ENCODE peak calls at places on chromosomes 13 and 19, in nine cellular contexts. J is thoracic aorta, E is mammary epithelial cell, F is body of pancreas, P is psoas muscle, T is astrocyte, H is neural progenitor cell, S is heart right ventricle, V is K562. D is an unnamed sample.
A peak's percentile ranks its signal among the peaks of the same experiment; 100 is the strongest.

GRCh38 chr13:71218960-71219359 is 648.0 kb downstream of the DACH1 start:
- DNase-seq in F (no peak), H (peak; percentile 68), E (no peak), V (no peak), S (no peak), T (no peak), J (no peak), P (no peak), D (no peak)

GRCh38 chr13:24624363-24624762 is 55.8 kb upstream of the ATP12A start:
- DNase-seq in P (no peak), H (no peak), E (no peak), T (no peak), F (no peak), J (no peak), V (no peak), S (no peak), D (no peak)

GRCh38 chr19:50720181-50720920 is 749 bp upstream of the SHANK1 start:
- DNase-seq in J (no peak), P (no peak), T (no peak), E (no peak), S (no peak), V (no peak), H (no peak), F (no peak), D (no peak)

GRCh38 chr13:50631041-50631440 is 212.5 kb downstream of the DLEU7 start:
- DNase-seq in J (no peak), P (no peak), H (no peak), S (no peak), V (no peak), E (no peak), F (no peak), T (no peak), D (no peak)

GRCh38 chr19:40225440-40226305 is 816 bp downstream of the CCNP start:
- DNase-seq in V (no peak), P (no peak), T (no peak), E (no peak), J (no peak), F (no peak), H (no peak), S (no peak), D (no peak)

GRCh38 chr13:70203661-70204229 is 95.5 kb upstream of the KLHL1 start:
- DNase-seq in V (no peak), H (peak; percentile 23), E (no peak), F (no peak), J (no peak), S (no peak), P (no peak), T (no peak), D (no peak)

GRCh38 chr13:109764474-109765292 is 21.7 kb downstream of the IRS2 start:
- DNase-seq in J (no peak), F (no peak), E (peak; percentile 59), T (peak; percentile 24), H (peak; percentile 24), V (no peak), P (peak; percentile 65), S (no peak), D (no peak)

GRCh38 chr13:50584856-50585580 is 258.5 kb downstream of the DLEU7 start:
- DNase-seq in J (no peak), S (no peak), H (peak; percentile 12), P (no peak), E (no peak), V (no peak), F (no peak), T (no peak), D (no peak)

GRCh38 chr13:113942591-113943103 is 31.2 kb downstream of the C13orf46 start:
- DNase-seq in E (no peak), P (peak; percentile 46), H (no peak), J (no peak), V (no peak), T (no peak), S (peak; percentile 2), F (peak; percentile 10), D (no peak)

GRCh38 chr13:97165527-97166425 is 56.4 kb upstream of the MBNL2 start:
- DNase-seq in T (no peak), P (no peak), F (no peak), S (no peak), J (no peak), V (no peak), E (no peak), H (no peak), D (no peak)

GRCh38 chr19:39411006-39411831 is 1.2 kb upstream of the PLEKHG2 start:
- DNase-seq in F (peak; percentile 84), E (peak; percentile 53), S (no peak), H (no peak), P (peak; percentile 77), J (no peak), T (no peak), V (peak; percentile 46), D (no peak)

GRCh38 chr19:7512400-7512851 is 3.5 kb upstream of the ZNF358 start:
- DNase-seq in V (peak; percentile 53), E (no peak), T (no peak), S (no peak), F (no peak), H (peak; percentile 62), P (no peak), J (no peak), D (no peak)

GRCh38 chr19:21934593-21934992 is 76.2 kb downstream of the ZNF208 start:
- DNase-seq in T (no peak), H (no peak), F (no peak), J (no peak), S (no peak), V (no peak), E (no peak), P (no peak), D (no peak)

GRCh38 chr19:1707240-1707639 is 46.1 kb upstream of the ONECUT3 start:
- DNase-seq in J (no peak), S (no peak), V (no peak), E (no peak), H (no peak), T (no peak), P (no peak), F (no peak), D (no peak)

GRCh38 chr19:12198136-12198535 is 35.2 kb downstream of the ZNF136 start:
- DNase-seq in S (no peak), E (no peak), F (no peak), P (no peak), T (no peak), J (no peak), H (no peak), V (no peak), D (no peak)
- H3K9me3 ChIP-seq in S (peaks cover 19% of the 10 kb centered on the region), E (peaks cover 42% of the 10 kb centered on the region), F (no peaks in the 10 kb centered on the region), P (peaks cover 15% of the 10 kb centered on the region), T (peaks cover 25% of the 10 kb centered on the region), J (peaks cover 67% of the 10 kb centered on the region), H (peaks cover 12% of the 10 kb centered on the region), V (peaks cover 1% of the 10 kb centered on the region), D (peaks cover 21% of the 10 kb centered on the region)

DNA sequence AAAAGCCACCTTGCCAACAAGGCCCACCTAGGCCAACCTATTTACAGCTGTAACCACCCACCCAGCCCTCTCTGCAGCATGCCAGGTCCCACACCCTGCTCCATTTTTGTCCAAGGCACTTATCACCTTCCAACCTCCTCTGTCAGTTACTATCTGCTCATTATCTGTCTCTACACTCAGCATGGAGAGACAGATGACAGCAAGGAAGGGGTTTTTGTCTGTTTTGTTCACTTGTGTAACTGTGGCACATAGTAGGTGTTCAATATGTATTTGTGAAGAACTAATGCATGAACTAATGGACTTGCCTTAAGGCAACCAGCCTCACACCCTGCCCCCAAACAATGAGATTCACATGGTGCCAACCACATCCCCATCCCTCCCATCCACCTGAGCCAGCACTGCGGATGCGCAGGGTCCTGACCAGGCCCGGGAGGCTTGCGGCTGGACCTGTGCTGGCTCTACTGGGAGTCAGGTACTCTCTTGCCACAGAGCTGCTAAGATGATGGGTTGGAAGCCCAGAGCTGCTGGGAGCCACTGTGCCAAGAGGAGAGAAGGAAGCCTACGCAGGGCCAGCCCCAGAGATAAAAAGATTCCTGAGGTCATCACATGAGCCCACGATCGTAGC is 17.2 kb downstream of the DEDD2 start:
- DNase-seq in P (no peak), H (no peak), T (no peak), J (no peak), E (no peak), V (no peak), F (no peak), S (no peak), D (no peak)
- H3K4me1 ChIP-seq in P (no peaks in the 10 kb centered on the region), H (no peaks in the 10 kb centered on the region), T (peaks cover 6% of the 10 kb centered on the region), J (peaks cover 6% of the 10 kb centered on the region), E (peaks cover 29% of the 10 kb centered on the region), V (peaks cover 37% of the 10 kb centered on the region), F (no peaks in the 10 kb centered on the region), S (peaks cover 20% of the 10 kb centered on the region), D (peaks cover 5% of the 10 kb centered on the region)

GRCh38 chr13:32443111-32443510 is 15.2 kb upstream of the N4BP2L1 start:
- DNase-seq in S (no peak), J (no peak), F (no peak), T (no peak), V (peak; percentile 8), H (no peak), E (no peak), P (no peak), D (no peak)
- TF ChIP-seq CTCF in S (peak; percentile 45), J (no peak), F (no peak), T (no peak), V (peak; percentile 28), H (no peak), E (peak; percentile 42), P (peak; percentile 19), D (peak; percentile 32)

GRCh38 chr13:48315981-48316380 is 12.4 kb downstream of the RB1 start:
- DNase-seq in E (no peak), H (no peak), S (peak; percentile 26), P (no peak), V (no peak), F (no peak), T (no peak), J (no peak), D (no peak)

GRCh38 chr13:48317511-48317981 is 14.0 kb downstream of the RB1 start:
- DNase-seq in T (no peak), E (no peak), H (no peak), P (peak; percentile 48), V (no peak), J (no peak), S (no peak), F (no peak), D (no peak)

GRCh38 chr13:48318014-48318713 is 14.6 kb downstream of the RB1 start:
- DNase-seq in H (no peak), V (no peak), F (peak; percentile 15), J (no peak), T (no peak), P (peak; percentile 54), E (no peak), S (peak; percentile 30), D (no peak)

GRCh38 chr13:48318714-48319457 is 15.3 kb downstream of the RB1 start:
- DNase-seq in H (no peak), F (peak; percentile 25), T (no peak), J (no peak), S (peak; percentile 19), P (peak; percentile 53), V (no peak), E (no peak), D (no peak)

DNA sequence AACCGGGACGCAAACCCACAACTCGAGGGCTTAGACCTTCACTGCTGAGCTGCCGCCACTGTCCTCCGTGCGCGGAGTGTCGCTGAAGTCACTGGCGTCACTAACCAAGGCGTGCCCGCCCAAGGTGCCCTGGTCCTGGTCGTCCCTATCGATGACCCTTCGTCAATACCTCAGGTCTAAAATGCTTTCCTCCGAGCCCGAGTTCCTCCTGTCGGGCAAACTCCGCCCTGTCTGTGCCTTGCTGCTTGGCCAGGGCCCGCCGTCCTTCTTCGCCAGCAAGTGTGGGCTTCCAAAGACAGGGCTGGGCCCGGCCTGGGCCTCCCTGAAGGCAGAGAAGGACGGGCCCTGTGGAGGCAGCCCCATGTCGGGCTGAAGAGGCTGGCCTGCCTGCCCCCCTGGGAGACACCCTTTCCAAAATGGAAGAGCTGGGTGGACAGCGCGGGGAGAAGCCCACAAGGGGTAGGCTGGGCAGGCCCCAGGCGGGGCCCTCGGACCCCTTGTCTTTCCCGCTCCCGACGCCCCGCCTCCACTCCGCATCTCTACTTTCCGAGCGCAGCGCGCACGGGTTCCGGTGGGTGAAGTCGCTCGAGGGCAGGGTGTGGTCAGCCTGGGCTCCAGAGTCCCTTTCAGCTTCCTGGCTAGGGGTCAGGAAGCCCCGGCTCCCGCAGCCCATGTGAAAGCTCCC is 13.4 kb downstream of the RB1 start:
- DNase-seq in P (no peak), J (no peak), S (no peak), V (no peak), T (no peak), H (no peak), F (no peak), E (no peak), D (no peak)
- H3K9me3 ChIP-seq in P (peaks cover 9% of the 10 kb centered on the region), J (peaks cover under 1% of the 10 kb centered on the region), S (peaks cover 25% of the 10 kb centered on the region), V (no peaks in the 10 kb centered on the region), T (peaks cover 13% of the 10 kb centered on the region), H (peaks cover 4% of the 10 kb centered on the region), F (peaks cover 10% of the 10 kb centered on the region), E (peaks cover 20% of the 10 kb centered on the region), D (no peaks in the 10 kb centered on the region)